ENCODE peak calls at places on chromosomes 4 and X, in six cellular contexts. C is AG08396; L is GOT3; G is pancreas; D is foreskin fibroblast; Z is activated CD4-positive, alpha-beta T cell treated with anti-CD3 and anti-CD28 coated beads, Interleukin-2, amount 10 ng/mL, durations not matched to agents 7 days and 5 days. P is an unnamed sample.

GRCh38 chr4:73810191-73810590 is 26.3 kb upstream of the CXCL6 start:
- DNase-seq in C (no peak), L (no peak), G (no peak), D (no peak), Z (no peak), P (no peak)

GRCh38 chr4:2082627-2083026 is 23.5 kb downstream of the NAT8L start:
- DNase-seq in C (no peak), L (no peak), G (no peak), D (no peak), Z (no peak), P (no peak)

GRCh38 chr4:158302076-158302866 is 92.0 kb downstream of the TMEM144 start:
- DNase-seq in C (peak; percentile 35), L (no peak), G (no peak), D (peak; percentile 78), Z (no peak), P (peak; percentile 29)

GRCh38 chr4:58514299-58514698 is 1404.1 kb upstream of the IGFBP7 start:
- DNase-seq in C (no peak), L (no peak), G (no peak), D (no peak), Z (no peak), P (no peak)

GRCh38 chr4:110567266-110567665 is 55.6 kb downstream of the PITX2 start:
- DNase-seq in C (no peak), L (no peak), G (no peak), D (no peak), Z (no peak), P (no peak)

GRCh38 chrX:28880136-28880535 is 292.9 kb downstream of the IL1RAPL1 start:
- DNase-seq in C (no peak), L (no peak), G (no peak), D (no peak), Z (no peak), P (no peak)

GRCh38 chr4:162010362-162010761 is 153.4 kb downstream of the FSTL5 start:
- DNase-seq in C (no peak), L (no peak), G (no peak), D (no peak), Z (no peak), P (no peak)

GRCh38 chr4:112073201-112073600 is 72.1 kb upstream of the FAM241A start:
- DNase-seq in C (no peak), L (no peak), G (no peak), D (no peak), Z (no peak), P (no peak)

GRCh38 chr4:118351851-118352827 is 664 bp downstream of the PRSS12 start:
- DNase-seq in C (peak; percentile 59), L (no peak), G (peak; percentile 70), D (peak; percentile 84), Z (peak; percentile 8), P (peak; percentile 57)

GRCh38 chr4:113147498-113148231 is 98.2 kb downstream of the ANK2 start:
- DNase-seq in C (no peak), L (no peak), G (no peak), D (no peak), Z (no peak), P (no peak)

GRCh38 chr4:65658117-65658516 is 12.2 kb downstream of the EPHA5 start:
- DNase-seq in C (no peak), L (no peak), G (no peak), D (no peak), Z (no peak), P (no peak)

GRCh38 chr4:64272432-64272831 is 136.8 kb downstream of the TECRL start:
- DNase-seq in C (no peak), L (no peak), G (no peak), D (no peak), Z (no peak), P (peak; percentile 7)

GRCh38 chr4:38733663-38734062 is 49.1 kb downstream of the TLR10 start:
- DNase-seq in C (no peak), L (no peak), G (no peak), D (no peak), Z (no peak), P (no peak)

GRCh38 chr4:2686379-2687265 is 69.5 kb downstream of the TNIP2 start:
- DNase-seq in C (no peak), L (no peak), G (no peak), D (no peak), Z (no peak), P (no peak)

GRCh38 chr4:76546282-76547166 is 111.5 kb downstream of the SHROOM3 start:
- DNase-seq in C (peak; percentile 45), L (no peak), G (no peak), D (peak; percentile 90), Z (no peak), P (peak; percentile 82)

GRCh38 chrX:70592091-70592490 is 147.5 kb downstream of the DLG3 start:
- DNase-seq in C (peak; percentile 50), L (no peak), G (no peak), D (peak; percentile 27), Z (peak; percentile 17), P (peak; percentile 16)

GRCh38 chr4:6308890-6309643 is 39.4 kb downstream of the WFS1 start:
- DNase-seq in C (no peak), L (no peak), G (no peak), D (no peak), Z (no peak), P (no peak)

GRCh38 chrX:39755152-39756032 is 342.4 kb downstream of the BCOR start:
- DNase-seq in C (peak; percentile 80), L (peak; percentile 74), G (peak; percentile 66), D (peak; percentile 97), Z (no peak), P (peak; percentile 95)

GRCh38 chr4:20839957-20840356 is 139.7 kb downstream of the PACRGL start:
- DNase-seq in C (peak; percentile 61), L (no peak), G (no peak), D (peak; percentile 78), Z (no peak), P (peak; percentile 4)

GRCh38 chrX:85992811-85993229 is 54.5 kb downstream of the CHM start:
- DNase-seq in C (peak; percentile 7), L (no peak), G (no peak), D (peak; percentile 42), Z (no peak), P (no peak)

GRCh38 chr4:14934704-14935390 is 67.4 kb upstream of the CPEB2 start:
- DNase-seq in C (no peak), L (no peak), G (no peak), D (no peak), Z (no peak), P (no peak)

P was measured in MG63.